ENCODE peak calls at places on chromosomes 1 and 21, in nine cellular contexts. One of them, this sample, is unnamed.

GRCh38 chr1:17540255-17541001 is 930 bp downstream of the ARHGEF10L start:
- DNase-seq in heart right ventricle: peak
- DNase-seq in psoas muscle: peak
- DNase-seq in neural progenitor cell: peak
- DNase-seq in fibroblast of mammary gland: no peak
- DNase-seq in HFF-Myc: no peak
- DNase-seq in kidney epithelial cell: no peak
- DNase-seq in A549: no peak
- DNase-seq in Caco-2: no peak
- DNase-seq in this sample: no peak

GRCh38 chr1:236033336-236033735 is 31.6 kb downstream of the NID1 start:
- DNase-seq in psoas muscle: no peak
- DNase-seq in heart right ventricle: no peak
- DNase-seq in Caco-2: no peak
- DNase-seq in fibroblast of mammary gland: no peak
- DNase-seq in A549: no peak
- DNase-seq in neural progenitor cell: no peak
- DNase-seq in kidney epithelial cell: no peak
- DNase-seq in HFF-Myc: no peak
- DNase-seq in this sample: no peak

GRCh38 chr21:38938343-38938742 is 132.6 kb downstream of the ETS2 start:
- DNase-seq in psoas muscle: no peak
- DNase-seq in kidney epithelial cell: no peak
- DNase-seq in A549: no peak
- DNase-seq in fibroblast of mammary gland: no peak
- DNase-seq in HFF-Myc: no peak
- DNase-seq in neural progenitor cell: peak
- DNase-seq in Caco-2: no peak
- DNase-seq in heart right ventricle: no peak
- DNase-seq in this sample: no peak

GRCh38 chr1:5456090-5456789 is 536.0 kb downstream of the NPHP4 start:
- DNase-seq in Caco-2: no peak
- DNase-seq in kidney epithelial cell: no peak
- DNase-seq in A549: no peak
- DNase-seq in heart right ventricle: no peak
- DNase-seq in fibroblast of mammary gland: no peak
- DNase-seq in psoas muscle: no peak
- DNase-seq in HFF-Myc: no peak
- DNase-seq in neural progenitor cell: no peak
- DNase-seq in this sample: no peak

GRCh38 chr1:1212780-1213152 is 1.2 kb downstream of the TNFRSF4 start:
- DNase-seq in kidney epithelial cell: no peak
- DNase-seq in heart right ventricle: peak
- DNase-seq in A549: no peak
- DNase-seq in psoas muscle: peak
- DNase-seq in HFF-Myc: no peak
- DNase-seq in neural progenitor cell: no peak
- DNase-seq in Caco-2: no peak
- DNase-seq in fibroblast of mammary gland: no peak
- DNase-seq in this sample: no peak

GRCh38 chr1:3515774-3516480 is 61.5 kb downstream of the ARHGEF16 start:
- DNase-seq in HFF-Myc: no peak
- DNase-seq in fibroblast of mammary gland: no peak
- DNase-seq in A549: no peak
- DNase-seq in Caco-2: no peak
- DNase-seq in psoas muscle: no peak
- DNase-seq in heart right ventricle: no peak
- DNase-seq in kidney epithelial cell: no peak
- DNase-seq in neural progenitor cell: no peak
- DNase-seq in this sample: no peak

GRCh38 chr21:29302340-29302991 is 3.7 kb downstream of the BACH1 start:
- DNase-seq in heart right ventricle: no peak
- DNase-seq in A549: no peak
- DNase-seq in psoas muscle: no peak
- DNase-seq in kidney epithelial cell: no peak
- DNase-seq in Caco-2: no peak
- DNase-seq in HFF-Myc: no peak
- DNase-seq in fibroblast of mammary gland: peak
- DNase-seq in neural progenitor cell: no peak
- DNase-seq in this sample: no peak

GRCh38 chr1:107963601-107964396 is 1.2 kb downstream of the VAV3 start:
- DNase-seq in psoas muscle: peak
- DNase-seq in A549: no peak
- DNase-seq in heart right ventricle: peak
- DNase-seq in kidney epithelial cell: no peak
- DNase-seq in fibroblast of mammary gland: peak
- DNase-seq in Caco-2: no peak
- DNase-seq in HFF-Myc: no peak
- DNase-seq in neural progenitor cell: peak
- DNase-seq in this sample: peak

GRCh38 chr1:82542766-82543165 is 742.0 kb downstream of the ADGRL2 start:
- DNase-seq in psoas muscle: no peak
- DNase-seq in neural progenitor cell: no peak
- DNase-seq in heart right ventricle: no peak
- DNase-seq in fibroblast of mammary gland: no peak
- DNase-seq in HFF-Myc: no peak
- DNase-seq in Caco-2: no peak
- DNase-seq in A549: no peak
- DNase-seq in kidney epithelial cell: no peak
- DNase-seq in this sample: no peak

GRCh38 chr1:25922064-25922632 is 15.9 kb upstream of the STMN1 start:
- DNase-seq in psoas muscle: no peak
- DNase-seq in A549: no peak
- DNase-seq in heart right ventricle: no peak
- DNase-seq in neural progenitor cell: no peak
- DNase-seq in fibroblast of mammary gland: no peak
- DNase-seq in HFF-Myc: no peak
- DNase-seq in kidney epithelial cell: no peak
- DNase-seq in Caco-2: no peak
- DNase-seq in this sample: no peak

GRCh38 chr21:14321042-14321441 is 61.9 kb downstream of the HSPA13 start:
- DNase-seq in kidney epithelial cell: no peak
- DNase-seq in A549: no peak
- DNase-seq in HFF-Myc: no peak
- DNase-seq in fibroblast of mammary gland: peak
- DNase-seq in neural progenitor cell: no peak
- DNase-seq in Caco-2: no peak
- DNase-seq in psoas muscle: no peak
- DNase-seq in heart right ventricle: no peak
- DNase-seq in this sample: no peak

GRCh38 chr1:219798283-219799030 is 129.9 kb downstream of the SLC30A10 start:
- DNase-seq in Caco-2: no peak
- DNase-seq in kidney epithelial cell: peak
- DNase-seq in A549: no peak
- DNase-seq in heart right ventricle: no peak
- DNase-seq in fibroblast of mammary gland: peak
- DNase-seq in psoas muscle: no peak
- DNase-seq in HFF-Myc: no peak
- DNase-seq in neural progenitor cell: no peak
- DNase-seq in this sample: no peak

GRCh38 chr1:172513480-172513879 is 19.5 kb upstream of the SUCO start:
- DNase-seq in Caco-2: no peak
- DNase-seq in heart right ventricle: no peak
- DNase-seq in HFF-Myc: no peak
- DNase-seq in A549: no peak
- DNase-seq in neural progenitor cell: no peak
- DNase-seq in psoas muscle: no peak
- DNase-seq in kidney epithelial cell: no peak
- DNase-seq in fibroblast of mammary gland: no peak
- DNase-seq in this sample: no peak

GRCh38 chr1:198713081-198713480 is 74.2 kb downstream of the PTPRC start:
- DNase-seq in A549: peak
- DNase-seq in kidney epithelial cell: no peak
- DNase-seq in HFF-Myc: no peak
- DNase-seq in fibroblast of mammary gland: peak
- DNase-seq in Caco-2: no peak
- DNase-seq in heart right ventricle: no peak
- DNase-seq in neural progenitor cell: no peak
- DNase-seq in psoas muscle: no peak
- DNase-seq in this sample: no peak

GRCh38 chr1:94316183-94316582 is 78.8 kb upstream of the ARHGAP29 start:
- DNase-seq in A549: no peak
- DNase-seq in HFF-Myc: no peak
- DNase-seq in fibroblast of mammary gland: no peak
- DNase-seq in kidney epithelial cell: no peak
- DNase-seq in heart right ventricle: no peak
- DNase-seq in Caco-2: no peak
- DNase-seq in neural progenitor cell: no peak
- DNase-seq in psoas muscle: no peak
- DNase-seq in this sample: no peak

GRCh38 chr1:4696753-4697152 is 42.3 kb downstream of the AJAP1 start:
- DNase-seq in kidney epithelial cell: no peak
- DNase-seq in HFF-Myc: no peak
- DNase-seq in psoas muscle: no peak
- DNase-seq in Caco-2: no peak
- DNase-seq in fibroblast of mammary gland: no peak
- DNase-seq in neural progenitor cell: no peak
- DNase-seq in A549: no peak
- DNase-seq in heart right ventricle: no peak
- DNase-seq in this sample: no peak

GRCh38 chr1:207007352-207008033 is 25.1 kb downstream of the C1orf116 start:
- DNase-seq in heart right ventricle: no peak
- DNase-seq in Caco-2: peak
- DNase-seq in psoas muscle: no peak
- DNase-seq in HFF-Myc: peak
- DNase-seq in neural progenitor cell: peak
- DNase-seq in fibroblast of mammary gland: peak
- DNase-seq in kidney epithelial cell: peak
- DNase-seq in A549: peak
- DNase-seq in this sample: peak

GRCh38 chr1:229710746-229711145 is 84.7 kb downstream of the URB2 start:
- DNase-seq in kidney epithelial cell: no peak
- DNase-seq in psoas muscle: no peak
- DNase-seq in heart right ventricle: no peak
- DNase-seq in neural progenitor cell: no peak
- DNase-seq in HFF-Myc: no peak
- DNase-seq in A549: no peak
- DNase-seq in fibroblast of mammary gland: peak
- DNase-seq in Caco-2: no peak
- DNase-seq in this sample: no peak
- TF ChIP-seq CTCF in kidney epithelial cell: no peak
- TF ChIP-seq CTCF in psoas muscle: no peak
- TF ChIP-seq CTCF in heart right ventricle: no peak
- TF ChIP-seq CTCF in neural progenitor cell: peak
- TF ChIP-seq CTCF in HFF-Myc: no peak
- TF ChIP-seq CTCF in A549: peak
- TF ChIP-seq CTCF in fibroblast of mammary gland: peak
- TF ChIP-seq CTCF in Caco-2: no peak
- TF ChIP-seq CTCF in this sample: peak

DNA sequence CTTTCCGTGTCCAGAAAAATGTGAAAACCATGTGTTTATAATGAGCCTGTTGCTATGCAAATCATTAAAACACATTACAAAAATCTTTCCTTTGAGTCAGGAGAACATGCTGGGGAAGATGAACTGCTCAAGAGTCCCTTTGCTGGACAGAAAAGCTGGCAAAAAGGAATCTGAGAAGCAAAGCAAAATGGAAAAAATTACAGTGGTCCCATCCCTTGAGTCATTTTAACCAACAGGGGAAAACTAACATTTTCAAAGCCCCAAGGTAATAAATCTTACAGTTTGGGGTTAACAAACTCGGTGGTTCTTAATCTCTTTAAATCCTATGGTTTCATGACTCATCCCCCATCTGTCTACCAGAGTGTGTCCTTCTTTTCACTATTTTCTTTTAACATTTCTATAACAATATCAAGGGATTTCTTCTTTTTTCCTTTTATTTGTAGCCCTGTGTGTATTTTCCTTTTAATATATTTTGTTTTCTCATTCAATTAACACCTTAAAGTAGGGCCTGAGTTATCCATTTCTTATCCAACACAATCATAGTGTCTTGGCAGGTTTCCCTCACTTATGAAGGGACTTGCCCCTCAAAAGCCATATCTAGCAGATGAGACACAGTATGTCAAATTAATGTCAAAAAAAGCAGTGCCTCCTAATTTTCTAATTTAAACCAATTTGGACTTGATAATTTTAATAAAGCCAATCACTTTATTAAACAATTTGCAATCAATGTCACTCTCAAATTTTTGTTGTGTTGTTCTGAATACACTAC is 105.4 kb downstream of the PTPN14 start:
- DNase-seq in Caco-2: no peak
- DNase-seq in neural progenitor cell: no peak
- DNase-seq in HFF-Myc: peak
- DNase-seq in A549: no peak
- DNase-seq in heart right ventricle: no peak
- DNase-seq in kidney epithelial cell: peak
- DNase-seq in psoas muscle: no peak
- DNase-seq in fibroblast of mammary gland: peak
- DNase-seq in this sample: no peak
- H3K4me3 ChIP-seq in Caco-2: no peak
- H3K4me3 ChIP-seq in neural progenitor cell: no peak
- H3K4me3 ChIP-seq in HFF-Myc: no peak
- H3K4me3 ChIP-seq in A549: no peak
- H3K4me3 ChIP-seq in heart right ventricle: no peak
- H3K4me3 ChIP-seq in kidney epithelial cell: no peak
- H3K4me3 ChIP-seq in psoas muscle: no peak
- H3K4me3 ChIP-seq in fibroblast of mammary gland: no peak
- H3K4me3 ChIP-seq in this sample: no peak

DNA sequence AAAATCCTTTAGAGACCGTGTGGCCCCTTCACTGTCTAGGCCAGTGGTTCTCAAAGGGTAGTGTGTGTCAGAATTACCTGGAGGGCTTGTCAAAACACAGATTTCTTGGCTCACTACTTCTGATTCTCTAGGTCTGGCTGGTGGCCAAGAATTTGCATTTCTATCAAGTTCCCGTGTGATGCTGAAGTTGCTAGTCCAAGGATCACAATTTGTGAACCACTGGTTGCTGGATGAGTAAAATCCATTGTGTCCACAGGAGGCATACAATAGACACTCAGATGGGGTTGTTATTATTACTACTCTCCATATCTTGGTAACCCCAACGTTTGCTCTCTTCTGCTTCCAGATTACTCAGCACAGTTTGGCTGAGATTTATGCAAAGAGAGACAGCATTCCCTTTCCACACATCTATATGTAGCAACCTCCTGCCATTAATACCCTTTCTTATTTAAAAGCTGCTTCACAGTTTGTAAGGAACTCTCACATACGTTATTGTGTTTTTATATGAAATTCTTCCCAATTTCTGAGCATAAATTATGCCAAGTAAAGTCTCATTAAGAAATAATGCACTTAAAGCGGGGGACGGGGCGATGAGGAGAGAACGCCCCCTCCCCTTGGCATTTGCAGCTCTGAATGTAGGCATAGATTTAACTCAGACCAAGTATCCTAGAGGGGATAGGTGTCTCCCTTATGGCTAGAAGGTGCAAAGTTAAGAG is 720 bp upstream of the TMCC2 start:
- DNase-seq in Caco-2: no peak
- DNase-seq in A549: peak
- DNase-seq in fibroblast of mammary gland: peak
- DNase-seq in HFF-Myc: no peak
- DNase-seq in heart right ventricle: no peak
- DNase-seq in psoas muscle: no peak
- DNase-seq in neural progenitor cell: no peak
- DNase-seq in kidney epithelial cell: no peak
- DNase-seq in this sample: no peak
- TF ChIP-seq CTCF in Caco-2: no peak
- TF ChIP-seq CTCF in A549: no peak
- TF ChIP-seq CTCF in fibroblast of mammary gland: no peak
- TF ChIP-seq CTCF in HFF-Myc: no peak
- TF ChIP-seq CTCF in heart right ventricle: no peak
- TF ChIP-seq CTCF in psoas muscle: no peak
- TF ChIP-seq CTCF in neural progenitor cell: no peak
- TF ChIP-seq CTCF in kidney epithelial cell: no peak
- TF ChIP-seq CTCF in this sample: no peak

GRCh38 chr1:156495401-156496140 is 5.0 kb downstream of the MEF2D start:
- DNase-seq in fibroblast of mammary gland: peak
- DNase-seq in HFF-Myc: no peak
- DNase-seq in Caco-2: no peak
- DNase-seq in neural progenitor cell: no peak
- DNase-seq in A549: no peak
- DNase-seq in psoas muscle: peak
- DNase-seq in kidney epithelial cell: no peak
- DNase-seq in heart right ventricle: peak
- DNase-seq in this sample: no peak
- H3K4me3 ChIP-seq in fibroblast of mammary gland: no peak
- H3K4me3 ChIP-seq in HFF-Myc: no peak
- H3K4me3 ChIP-seq in Caco-2: no peak
- H3K4me3 ChIP-seq in neural progenitor cell: no peak
- H3K4me3 ChIP-seq in A549: no peak
- H3K4me3 ChIP-seq in psoas muscle: peak
- H3K4me3 ChIP-seq in kidney epithelial cell: no peak
- H3K4me3 ChIP-seq in heart right ventricle: peak
- H3K4me3 ChIP-seq in this sample: no peak

This sample was measured in retinal pigment epithelial cell.